ENCODE peak calls at places on chromosomes 16 and 17, in six cellular contexts. F is heart right ventricle; Y is stimulated activated CD4-positive, alpha-beta T cell treated with anti-CD3 and anti-CD28 coated beads, Interleukin-15, amount 100 ng/mL, for 1 hour; C is anterior cingulate cortex; M is right cardiac atrium; S is KG1. X is an unnamed sample.

GRCh38 chr16:83779881-83780280 is 27.9 kb upstream of the HSBP1 start:
- DNase-seq in M (no peak), C (no peak), F (no peak), Y (no peak), S (no peak), X (no peak)

GRCh38 chr16:8639694-8640093 is 18.2 kb downstream of the METTL22 start:
- DNase-seq in C (no peak), M (no peak), Y (no peak), S (no peak), F (no peak), X (no peak)

GRCh38 chr17:80270836-80271235 is 10.2 kb downstream of the RNF213 start:
- DNase-seq in F (no peak), C (no peak), Y (peak), S (no peak), M (no peak), X (no peak)

GRCh38 chr16:79795556-79795955 is 195.0 kb upstream of the MAF start:
- DNase-seq in Y (no peak), S (no peak), C (no peak), F (no peak), M (no peak), X (no peak)

GRCh38 chr16:72938426-72939164 is 109.3 kb downstream of the ZFHX3 start:
- DNase-seq in M (peak), Y (no peak), F (peak), S (no peak), C (no peak), X (peak)

GRCh38 chr16:27450836-27451341 is 48.9 kb downstream of the IL21R start:
- DNase-seq in Y (no peak), M (no peak), S (no peak), C (no peak), F (no peak), X (no peak)

GRCh38 chr16:2897110-2897509 is 14.1 kb downstream of the FLYWCH2 start:
- DNase-seq in Y (no peak), M (no peak), F (no peak), C (no peak), S (no peak), X (no peak)

GRCh38 chr17:57649731-57650484 is 95.2 kb downstream of the CCDC182 start:
- DNase-seq in M (no peak), Y (no peak), F (no peak), S (no peak), C (no peak), X (no peak)

GRCh38 chr16:83296505-83296904 is 511.3 kb upstream of the HSBP1 start:
- DNase-seq in M (no peak), S (no peak), F (no peak), C (no peak), Y (no peak), X (no peak)

GRCh38 chr17:72173475-72174116 is 52.8 kb downstream of the SOX9 start:
- DNase-seq in C (no peak), S (no peak), Y (no peak), M (no peak), F (no peak), X (no peak)

GRCh38 chr17:76951375-76951905 is 83.2 kb downstream of the MGAT5B start:
- DNase-seq in M (no peak), F (no peak), C (no peak), S (no peak), Y (no peak), X (no peak)

GRCh38 chr17:7856081-7856791 is 1.1 kb downstream of the NAA38 start:
- DNase-seq in F (peak), M (peak), C (no peak), S (peak), Y (no peak), X (peak)

GRCh38 chr17:78669975-78670518 is 92.9 kb upstream of the DNAH17 start:
- DNase-seq in C (no peak), Y (no peak), M (no peak), S (no peak), F (no peak), X (no peak)

GRCh38 chr16:578870-579405 is 9.2 kb downstream of the PIGQ start:
- DNase-seq in F (peak), S (no peak), C (no peak), Y (peak), M (peak), X (peak)

GRCh38 chr16:64952177-64952576 is 169.7 kb downstream of the CDH11 start:
- DNase-seq in M (no peak), S (no peak), F (no peak), C (no peak), Y (no peak), X (no peak)

GRCh38 chr16:14325921-14326401 is 254.8 kb downstream of the MRTFB start:
- DNase-seq in Y (no peak), M (no peak), C (no peak), F (no peak), S (no peak), X (no peak)

GRCh38 chr16:51150894-51151320 is at the start of gene SALL1:
- DNase-seq in F (no peak), C (no peak), M (peak), Y (no peak), S (no peak), X (no peak)

GRCh38 chr17:37086329-37086728 is 137.6 kb downstream of the AATF start:
- DNase-seq in S (no peak), M (no peak), F (no peak), Y (no peak), C (no peak), X (no peak)

GRCh38 chr16:11742041-11742535 is 569 bp downstream of the TXNDC11 start:
- DNase-seq in S (peak), C (no peak), F (peak), M (peak), Y (peak), X (no peak)

GRCh38 chr17:49108318-49108717 is 24.3 kb upstream of the B4GALNT2 start:
- DNase-seq in Y (no peak), C (no peak), M (no peak), S (no peak), F (no peak), X (peak)

GRCh38 chr16:73214825-73215481 is 167.0 kb upstream of the ZFHX3 start:
- DNase-seq in M (no peak), C (no peak), F (no peak), Y (no peak), S (no peak), X (no peak)

GRCh38 chr16:14364386-14365199 is 265.5 kb downstream of the PARN start:
- DNase-seq in Y (no peak), S (no peak), C (no peak), F (no peak), M (no peak), X (no peak)

GRCh38 chr17:47872019-47872650 is 21.2 kb upstream of the SP6 start:
- DNase-seq in C (no peak), S (no peak), F (no peak), M (no peak), Y (no peak), X (no peak)

GRCh38 chr17:35743911-35744328 is 9.1 kb downstream of the GAS2L2 start:
- DNase-seq in M (no peak), C (no peak), Y (no peak), S (peak), F (no peak), X (no peak)

GRCh38 chr17:47967607-47968252 is 3.2 kb upstream of the CDK5RAP3 start:
- DNase-seq in Y (no peak), C (no peak), S (no peak), F (no peak), M (no peak), X (no peak)

GRCh38 chr16:88527186-88527936 is 42.8 kb upstream of the ZC3H18 start:
- DNase-seq in Y (peak), S (no peak), F (peak), C (peak), M (peak), X (peak)

GRCh38 chr17:17206913-17207368 is 808 bp upstream of the PLD6 start:
- DNase-seq in S (no peak), C (no peak), M (no peak), F (no peak), Y (no peak), X (no peak)

GRCh38 chr17:41614098-41614497 is 1.5 kb upstream of the KRT16 start:
- DNase-seq in F (no peak), M (no peak), S (no peak), Y (no peak), C (no peak), X (no peak)

GRCh38 chr17:77330602-77331081 is 189.9 kb downstream of the SEC14L1 start:
- DNase-seq in S (no peak), Y (no peak), M (no peak), F (no peak), C (no peak), X (no peak)

GRCh38 chr17:50603340-50603739 is 31.3 kb upstream of the ABCC3 start:
- DNase-seq in F (no peak), Y (no peak), M (no peak), C (no peak), S (no peak), X (no peak)

GRCh38 chr17:74295625-74296547 is 21.9 kb downstream of the DNAI2 start:
- DNase-seq in Y (no peak), M (peak), S (no peak), C (no peak), F (no peak), X (no peak)

GRCh38 chr16:86088287-86088686 is 189.3 kb downstream of the IRF8 start:
- DNase-seq in M (no peak), S (no peak), Y (no peak), C (no peak), F (no peak), X (no peak)

GRCh38 chr16:50515218-50515617 is 33.0 kb upstream of the NKD1 start:
- DNase-seq in Y (no peak), C (no peak), M (no peak), F (no peak), S (no peak), X (no peak)

GRCh38 chr17:49414271-49414621 is 436 bp downstream of the PHB1 start:
- DNase-seq in Y (no peak), F (no peak), S (no peak), C (no peak), M (no peak), X (no peak)

GRCh38 chr17:80084773-80085172 is 16.6 kb upstream of the GAA start:
- DNase-seq in Y (no peak), M (no peak), C (no peak), S (no peak), F (no peak), X (no peak)